ENCODE peak calls at places on chromosomes 13 and 19, in nine cellular contexts. N is stimulated activated CD4-positive, alpha-beta T cell treated with anti-CD3 and anti-CD28 coated beads, TNF-alpha, amount 100 ng/mL, for 1 hour; Q is effector memory CD4-positive, alpha-beta T cell; U is cardiac muscle cell; D is substantia nigra; Z is nephron progenitor cell; H is activated naive CD8-positive, alpha-beta T cell treated with anti-CD3 and anti-CD28 coated beads for 36 hours; C is choroid plexus epithelial cell; O is fibroblast of lung. F is an unnamed sample.
A peak's percentile ranks its signal among the peaks of the same experiment; 100 is the strongest.

GRCh38 chr13:76398426-76398825 is 487.8 kb downstream of the KCTD12 start:
- DNase-seq in O (peak; percentile 9), D (no peak), H (no peak), Q (no peak), Z (no peak), C (peak; percentile 39), N (no peak), U (peak; percentile 6), F (no peak)

GRCh38 chr19:41958367-41959055 is 610 bp downstream of the RABAC1 start:
- DNase-seq in Z (peak; percentile 92), N (peak; percentile 64), O (peak; percentile 56), D (peak; percentile 73), Q (peak; percentile 77), U (peak; percentile 74), H (peak; percentile 84), C (peak; percentile 82), F (peak; percentile 80)

GRCh38 chr13:110628952-110629701 is 13.8 kb downstream of the NAXD start:
- DNase-seq in O (no peak), D (no peak), C (peak; percentile 89), Q (no peak), Z (no peak), N (no peak), H (no peak), U (peak; percentile 24), F (no peak)

GRCh38 chr19:22515435-22515834 is 93.3 kb upstream of the ZNF98 start:
- DNase-seq in U (no peak), Z (no peak), D (no peak), O (no peak), Q (no peak), C (no peak), N (no peak), H (no peak), F (no peak)

GRCh38 chr13:108929532-108929931 is 300.1 kb downstream of the MYO16 start:
- DNase-seq in U (peak; percentile 34), H (no peak), O (peak; percentile 44), N (no peak), Q (no peak), D (no peak), Z (no peak), C (no peak), F (no peak)

GRCh38 chr19:32351807-32352630 is 6.6 kb downstream of the ZNF507 start:
- DNase-seq in D (no peak), Z (no peak), H (no peak), Q (no peak), O (peak; percentile 72), C (peak; percentile 75), N (no peak), U (peak; percentile 61), F (no peak)

GRCh38 chr19:56837892-56838679 is 2.4 kb downstream of the PEG3 start:
- DNase-seq in C (peak; percentile 24), Z (no peak), D (peak; percentile 82), O (peak; percentile 68), H (peak; percentile 24), Q (no peak), N (no peak), U (peak; percentile 83), F (peak; percentile 72)

GRCh38 chr19:38387550-38388309 is at the start of gene GGN:
- DNase-seq in H (peak; percentile 77), N (peak; percentile 39), C (peak; percentile 91), O (peak; percentile 95), U (peak; percentile 92), Q (peak; percentile 82), D (peak; percentile 73), Z (peak; percentile 97), F (peak; percentile 80)

GRCh38 chr19:44883962-44884361 is 7.1 kb upstream of the TOMM40 start:
- DNase-seq in U (no peak), H (no peak), C (peak; percentile 68), Q (no peak), N (no peak), D (no peak), O (no peak), Z (no peak), F (no peak)

GRCh38 chr19:32464279-32464678 is 58.7 kb downstream of the DPY19L3 start:
- DNase-seq in Q (no peak), N (no peak), O (peak; percentile 42), D (no peak), C (peak; percentile 50), H (no peak), U (peak; percentile 29), Z (no peak), F (no peak)

F was measured in head of caudate nucleus.